ENCODE peak calls at places on chromosomes 12 and 14, in five cellular contexts. Q, S, T, J and I are unnamed samples.

GRCh38 chr14:51006781-51007211 is 62.5 kb upstream of the PYGL start:
- DNase-seq in Q (no peak), S (peak), T (peak), J (peak), I (no peak)

GRCh38 chr12:115078334-115078733 is 394.4 kb upstream of the TBX3 start:
- DNase-seq in Q (no peak), S (no peak), T (no peak), J (no peak), I (no peak)

GRCh38 chr12:3202734-3203446 is 125.7 kb downstream of the TSPAN9 start:
- DNase-seq in Q (no peak), S (no peak), T (no peak), J (peak), I (peak)

GRCh38 chr12:120199595-120200306 is 1.2 kb downstream of the RPLP0 start:
- DNase-seq in Q (peak), S (peak), T (peak), J (peak), I (peak)

GRCh38 chr12:31007153-31007495 is 66.5 kb upstream of the DDX11 start:
- DNase-seq in Q (no peak), S (no peak), T (no peak), J (no peak), I (no peak)

GRCh38 chr12:6215932-6216494 is 15.8 kb downstream of the CD9 start:
- DNase-seq in Q (no peak), S (peak), T (peak), J (peak), I (no peak)

GRCh38 chr12:100168562-100168961 is 25.9 kb upstream of the BLTP3B start:
- DNase-seq in Q (no peak), S (no peak), T (no peak), J (no peak), I (no peak)

GRCh38 chr12:27689558-27690180 is 6.6 kb upstream of the REP15 start:
- DNase-seq in Q (no peak), S (no peak), T (no peak), J (no peak), I (no peak)

GRCh38 chr12:123270380-123271181 is 1.1 kb downstream of the CDK2AP1 start:
- DNase-seq in Q (no peak), S (no peak), T (peak), J (peak), I (no peak)

GRCh38 chr14:54211562-54212308 is 185.1 kb upstream of the CDKN3 start:
- DNase-seq in Q (no peak), S (peak), T (no peak), J (peak), I (no peak)

GRCh38 chr14:59032821-59033220 is 155.6 kb upstream of the DAAM1 start:
- DNase-seq in Q (no peak), S (no peak), T (no peak), J (no peak), I (no peak)

GRCh38 chr12:58656254-58657009 is 263.9 kb downstream of the LRIG3 start:
- DNase-seq in Q (no peak), S (no peak), T (no peak), J (no peak), I (no peak)

GRCh38 chr12:24898185-24898584 is 50.7 kb downstream of the BCAT1 start:
- DNase-seq in Q (no peak), S (no peak), T (no peak), J (peak), I (no peak)

GRCh38 chr14:65255029-65255545 is 152.8 kb upstream of the MAX start:
- DNase-seq in Q (no peak), S (no peak), T (no peak), J (peak), I (no peak)

GRCh38 chr14:84804498-84805294 is 725.2 kb upstream of the FLRT2 start:
- DNase-seq in Q (no peak), S (no peak), T (no peak), J (no peak), I (no peak)

GRCh38 chr12:29710104-29710503 is 73.6 kb downstream of the TMTC1 start:
- DNase-seq in Q (no peak), S (no peak), T (peak), J (peak), I (no peak)

GRCh38 chr14:44782775-44783238 is 178.9 kb downstream of the KLHL28 start:
- DNase-seq in Q (no peak), S (peak), T (no peak), J (no peak), I (no peak)

GRCh38 chr14:88492272-88493089 is 62.3 kb downstream of the PTPN21 start:
- DNase-seq in Q (no peak), S (peak), T (peak), J (peak), I (peak)

GRCh38 chr12:1170411-1170810 is 179.4 kb downstream of the ERC1 start:
- DNase-seq in Q (no peak), S (no peak), T (no peak), J (no peak), I (no peak)

GRCh38 chr12:62194616-62195015 is 65.6 kb upstream of the USP15 start:
- DNase-seq in Q (no peak), S (no peak), T (no peak), J (peak), I (no peak)

GRCh38 chr12:118436986-118437385 is 60.6 kb downstream of the SUDS3 start:
- DNase-seq in Q (no peak), S (no peak), T (no peak), J (peak), I (no peak)

GRCh38 chr12:92908108-92908507 is 21.0 kb downstream of the EEA1 start:
- DNase-seq in Q (no peak), S (no peak), T (no peak), J (no peak), I (peak)

GRCh38 chr14:79855789-79856188 is 355.5 kb downstream of the DIO2 start:
- DNase-seq in Q (no peak), S (no peak), T (no peak), J (no peak), I (no peak)

GRCh38 chr14:69559581-69560011 is 15.1 kb downstream of the CCDC177 start:
- DNase-seq in Q (no peak), S (no peak), T (no peak), J (no peak), I (no peak)

GRCh38 chr14:47917344-47917954 is 242.0 kb upstream of the MDGA2 start:
- DNase-seq in Q (no peak), S (peak), T (no peak), J (peak), I (no peak)

GRCh38 chr14:101000711-101001110 is 97.2 kb upstream of the RTL1 start:
- DNase-seq in Q (no peak), S (no peak), T (no peak), J (no peak), I (no peak)

GRCh38 chr14:100989924-100990323 is 86.4 kb upstream of the RTL1 start:
- DNase-seq in Q (no peak), S (no peak), T (no peak), J (no peak), I (no peak)

GRCh38 chr14:100988956-100989355 is 85.4 kb upstream of the RTL1 start:
- DNase-seq in Q (no peak), S (no peak), T (no peak), J (no peak), I (no peak)

GRCh38 chr14:100994082-100994481 is 90.6 kb upstream of the RTL1 start:
- DNase-seq in Q (no peak), S (no peak), T (no peak), J (peak), I (no peak)

GRCh38 chr14:100994757-100995156 is 91.2 kb upstream of the RTL1 start:
- DNase-seq in Q (no peak), S (no peak), T (no peak), J (no peak), I (no peak)
- H3K4me3 ChIP-seq in Q (no peak), S (no peak), T (no peak), J (no peak), I (no peak)

GRCh38 chr12:49190317-49190716 is 1.4 kb upstream of the TUBA1A start:
- DNase-seq in Q (no peak), S (no peak), T (no peak), J (no peak), I (no peak)

GRCh38 chr12:49187184-49187583 is 1.7 kb downstream of the TUBA1A start:
- DNase-seq in Q (no peak), S (no peak), T (peak), J (peak), I (peak)

GRCh38 chr12:49188916-49189367 is at the start of gene TUBA1A:
- DNase-seq in Q (peak), S (peak), T (peak), J (peak), I (peak)

GRCh38 chr12:49188205-49188915 is 520 bp downstream of the TUBA1A start:
- DNase-seq in Q (peak), S (no peak), T (peak), J (peak), I (peak)

DNA sequence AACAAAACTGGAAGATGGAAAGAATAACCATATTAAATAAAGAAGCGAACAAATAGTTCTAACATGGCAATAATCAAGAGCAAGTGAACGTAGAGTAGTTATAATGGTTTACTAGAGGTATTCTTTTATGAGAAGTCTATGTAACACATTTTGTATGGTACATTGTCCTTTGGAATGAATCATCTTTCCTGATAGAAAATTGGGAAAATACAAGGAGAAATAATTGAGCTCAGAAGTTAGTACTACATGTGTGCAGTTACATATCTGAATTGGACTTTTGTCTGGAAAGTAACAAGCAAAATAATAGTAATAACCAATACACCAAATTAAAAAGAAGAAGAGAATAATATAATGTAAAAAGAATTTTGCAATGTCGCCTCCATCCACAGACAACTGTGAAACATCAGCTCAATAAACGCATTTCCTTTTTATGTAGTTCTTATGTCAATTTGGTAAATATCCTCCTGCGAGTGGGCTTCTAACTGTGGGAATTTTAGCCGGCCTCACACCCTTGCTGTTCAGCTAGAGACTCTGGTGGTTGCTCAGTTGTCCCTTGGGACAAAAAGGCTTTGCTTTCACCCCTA is 943 bp upstream of the TUBA1A start:
- DNase-seq in Q (no peak), S (no peak), T (no peak), J (no peak), I (no peak)
- H3K4me3 ChIP-seq in Q (peak), S (peak), T (peak), J (peak), I (no peak)

GRCh38 chr14:102588821-102589220 is 3.6 kb upstream of the RCOR1 start:
- DNase-seq in Q (no peak), S (no peak), T (no peak), J (peak), I (no peak)

GRCh38 chr14:102589761-102590290 is 2.6 kb upstream of the RCOR1 start:
- DNase-seq in Q (no peak), S (no peak), T (no peak), J (no peak), I (no peak)

GRCh38 chr14:102591944-102592772 is at the start of gene RCOR1:
- DNase-seq in Q (peak), S (peak), T (peak), J (peak), I (peak)

GRCh38 chr14:102591372-102591943 is 991 bp upstream of the RCOR1 start:
- DNase-seq in Q (peak), S (no peak), T (peak), J (peak), I (no peak)

DNA sequence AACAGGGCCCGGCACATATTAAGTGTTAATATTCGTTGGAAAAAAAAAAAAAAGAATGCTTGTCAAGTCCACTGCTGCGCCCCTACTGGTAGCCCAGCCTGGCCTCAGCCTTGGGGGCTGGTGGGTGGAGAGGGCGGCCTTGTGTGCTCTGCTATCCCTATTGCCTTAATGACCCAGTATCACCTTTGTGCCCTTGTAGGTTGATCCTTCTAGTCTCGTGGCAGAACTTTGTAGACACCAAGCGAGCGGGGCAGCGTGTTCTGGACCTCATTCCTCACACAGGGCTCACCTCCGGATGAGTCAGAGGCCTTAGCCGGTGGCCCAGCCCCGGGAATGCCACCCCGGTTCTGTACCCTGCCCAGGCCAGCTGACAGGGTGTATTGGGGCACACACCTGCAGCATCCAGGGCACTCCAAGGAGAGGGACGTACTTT is 1.8 kb upstream of the RCOR1 start:
- DNase-seq in Q (no peak), S (no peak), T (no peak), J (peak), I (no peak)
- H3K4me3 ChIP-seq in Q (no peak), S (peak), T (no peak), J (peak), I (no peak)

GRCh38 chr12:50221228-50222008 is 54.2 kb upstream of the CERS5 start:
- DNase-seq in Q (no peak), S (peak), T (no peak), J (peak), I (no peak)

GRCh38 chr12:50217202-50217601 is 50.0 kb upstream of the CERS5 start:
- DNase-seq in Q (no peak), S (no peak), T (no peak), J (peak), I (no peak)

GRCh38 chr12:50220357-50221061 is 53.3 kb upstream of the CERS5 start:
- DNase-seq in Q (no peak), S (no peak), T (no peak), J (peak), I (no peak)

GRCh38 chr12:50219544-50219943 is 52.4 kb upstream of the CERS5 start:
- DNase-seq in Q (no peak), S (no peak), T (no peak), J (no peak), I (no peak)

GRCh38 chr12:50218386-50218785 is 51.2 kb upstream of the CERS5 start:
- DNase-seq in Q (no peak), S (no peak), T (no peak), J (peak), I (no peak)
- H3K4me3 ChIP-seq in Q (no peak), S (no peak), T (no peak), J (no peak), I (no peak)

DNA sequence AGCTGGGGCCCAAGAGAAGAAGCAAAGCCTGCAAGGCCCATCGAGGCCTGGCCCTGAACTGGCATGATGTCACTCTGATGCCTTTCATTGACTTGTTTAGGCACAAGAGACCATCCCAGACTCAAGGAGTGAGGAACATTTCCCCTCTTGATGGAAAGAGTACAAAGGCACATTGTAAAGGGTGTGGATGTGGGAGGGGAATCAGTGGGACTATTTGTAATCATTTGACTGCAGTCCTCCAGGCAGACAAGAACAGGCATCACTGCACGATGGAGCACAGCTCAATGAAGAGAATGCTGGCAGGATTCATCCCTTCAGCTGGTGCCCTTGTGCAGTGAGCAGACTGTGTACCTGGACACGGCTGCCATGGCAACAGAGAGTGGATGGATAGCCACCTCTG is 87.9 kb downstream of the LGMN start:
- DNase-seq in Q (no peak), S (no peak), T (no peak), J (no peak), I (no peak)
- H3K4me3 ChIP-seq in Q (no peak), S (no peak), T (no peak), J (no peak), I (no peak)

GRCh38 chr12:122064034-122064777 is 14.3 kb upstream of the MLXIP start:
- DNase-seq in Q (no peak), S (peak), T (peak), J (peak), I (no peak)

GRCh38 chr12:122061253-122061652 is 17.3 kb upstream of the MLXIP start:
- DNase-seq in Q (no peak), S (no peak), T (no peak), J (no peak), I (no peak)

GRCh38 chr12:122064780-122065588 is 13.6 kb upstream of the MLXIP start:
- DNase-seq in Q (no peak), S (no peak), T (peak), J (peak), I (no peak)

GRCh38 chr12:122063691-122064033 is 14.9 kb upstream of the MLXIP start:
- DNase-seq in Q (no peak), S (no peak), T (peak), J (no peak), I (no peak)

GRCh38 chr12:122062832-122063690 is 15.5 kb upstream of the MLXIP start:
- DNase-seq in Q (no peak), S (no peak), T (peak), J (peak), I (no peak)
- H3K4me3 ChIP-seq in Q (no peak), S (no peak), T (peak), J (no peak), I (no peak)

GRCh38 chr12:50926415-50926814 is 25.9 kb upstream of the HIGD1C start:
- DNase-seq in Q (no peak), S (no peak), T (no peak), J (no peak), I (no peak)

GRCh38 chr12:50927766-50928224 is 24.5 kb upstream of the HIGD1C start:
- DNase-seq in Q (no peak), S (no peak), T (no peak), J (no peak), I (no peak)

GRCh38 chr12:50928392-50928791 is 24.0 kb upstream of the HIGD1C start:
- DNase-seq in Q (no peak), S (no peak), T (no peak), J (peak), I (no peak)

GRCh38 chr12:50925920-50926319 is 26.4 kb upstream of the HIGD1C start:
- DNase-seq in Q (no peak), S (no peak), T (no peak), J (no peak), I (no peak)

GRCh38 chr12:50927356-50927755 is 25.0 kb upstream of the HIGD1C start:
- DNase-seq in Q (no peak), S (no peak), T (no peak), J (no peak), I (no peak)
- H3K4me3 ChIP-seq in Q (no peak), S (peak), T (peak), J (peak), I (no peak)

GRCh38 chr12:65922077-65922476 is 97.8 kb downstream of the HMGA2 start:
- DNase-seq in Q (no peak), S (no peak), T (no peak), J (no peak), I (no peak)

GRCh38 chr12:65918057-65918456 is 93.8 kb downstream of the HMGA2 start:
- DNase-seq in Q (no peak), S (no peak), T (no peak), J (no peak), I (peak)

GRCh38 chr12:65911321-65911720 is 87.0 kb downstream of the HMGA2 start:
- DNase-seq in Q (no peak), S (no peak), T (no peak), J (peak), I (no peak)

DNA sequence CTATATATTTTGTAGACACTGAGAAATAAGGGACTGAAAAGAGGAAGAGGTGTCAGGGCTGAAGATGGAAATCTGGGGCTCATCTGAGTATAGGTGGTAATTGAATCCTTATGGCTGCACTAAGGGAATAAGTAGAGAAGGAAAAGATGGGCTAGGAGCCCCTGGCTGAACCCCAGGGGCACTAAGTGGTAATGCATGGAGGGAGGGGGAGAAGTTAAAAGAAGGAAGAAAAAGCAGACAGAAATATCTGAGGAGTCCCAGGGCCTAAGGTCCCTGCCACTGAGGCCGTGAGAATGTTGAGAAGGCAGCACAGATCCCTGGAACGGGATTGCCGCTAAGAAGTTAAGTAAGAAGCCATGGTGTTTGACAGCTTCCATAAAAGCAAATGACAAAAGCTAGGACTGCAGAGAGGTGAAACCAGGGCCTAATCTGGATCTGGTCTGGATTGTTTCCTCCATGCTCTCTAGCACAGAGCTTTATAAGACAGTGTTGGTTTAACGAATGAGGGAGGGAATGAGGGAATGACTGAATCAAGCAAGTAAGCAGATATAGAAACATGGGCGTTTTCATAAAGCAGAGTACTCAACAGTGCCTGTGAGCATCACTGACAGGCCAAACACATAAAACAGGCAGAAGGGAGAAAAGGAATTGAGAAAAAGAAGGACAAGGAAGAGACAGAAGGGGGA is 92.9 kb downstream of the HMGA2 start:
- DNase-seq in Q (no peak), S (no peak), T (no peak), J (no peak), I (no peak)
- H3K4me3 ChIP-seq in Q (no peak), S (no peak), T (no peak), J (no peak), I (no peak)